ENCODE peak calls at places on chromosomes 2 and 18, in six cellular contexts. K is Ammon's horn; F is GM23248; C is stimulated activated CD4-positive, alpha-beta T cell treated with anti-CD3 and anti-CD28 coated beads, Interleukin-15, amount 100 ng/mL, for 24 hours; J is activated naive CD4-positive, alpha-beta T cell treated with anti-CD3 and anti-CD28 coated beads, Interleukin-2, amount 50 U/mL, for 72 hours; L is left ventricle myocardium inferior. Q is an unnamed sample.

GRCh38 chr2:12819098-12819465 is 102.3 kb downstream of the TRIB2 start:
- DNase-seq in C (no peak), F (peak; percentile 99), J (no peak), L (peak; percentile 60), K (no peak), Q (peak; percentile 100)

GRCh38 chr2:224836263-224836662 is 120.1 kb upstream of the CCDC195 start:
- DNase-seq in L (no peak), J (no peak), F (peak; percentile 68), K (no peak), C (no peak), Q (peak; percentile 73)

GRCh38 chr2:5389740-5390139 is 302.4 kb upstream of the SOX11 start:
- DNase-seq in L (peak; percentile 20), K (no peak), C (no peak), F (no peak), J (no peak), Q (no peak)

GRCh38 chr2:169091761-169092523 is 22.6 kb downstream of the DHRS9 start:
- DNase-seq in L (no peak), K (no peak), F (peak; percentile 64), J (no peak), C (no peak), Q (peak; percentile 84)

GRCh38 chr2:207395535-207396251 is 134.1 kb upstream of the CREB1 start:
- DNase-seq in C (no peak), J (no peak), L (no peak), F (no peak), K (no peak), Q (no peak)

GRCh38 chr2:43102366-43103092 is 123.9 kb downstream of the ZFP36L2 start:
- DNase-seq in L (peak; percentile 77), J (no peak), C (no peak), K (peak; percentile 54), F (no peak), Q (peak; percentile 28)

GRCh38 chr18:35692866-35693265 is 111.3 kb downstream of the GALNT1 start:
- DNase-seq in F (no peak), K (no peak), C (no peak), L (no peak), J (no peak), Q (no peak)

GRCh38 chr2:216554286-216554685 is 55.6 kb downstream of the RPL37A start:
- DNase-seq in F (no peak), C (no peak), K (no peak), L (no peak), J (no peak), Q (no peak)

GRCh38 chr2:2083113-2083757 is 247.8 kb downstream of the MYT1L start:
- DNase-seq in F (no peak), J (no peak), L (no peak), C (no peak), K (no peak), Q (no peak)

GRCh38 chr2:120397362-120397811 is 51.5 kb downstream of the INHBB start:
- DNase-seq in J (no peak), C (no peak), K (no peak), F (peak; percentile 63), L (no peak), Q (no peak)

GRCh38 chr2:27315122-27315521 is 6.9 kb upstream of the UCN start:
- DNase-seq in F (no peak), J (no peak), K (no peak), L (no peak), C (no peak), Q (no peak)

GRCh38 chr2:43019536-43020183 is 206.7 kb downstream of the ZFP36L2 start:
- DNase-seq in J (no peak), L (no peak), K (no peak), F (no peak), C (no peak), Q (no peak)

GRCh38 chr18:68262697-68263293 is 452.1 kb downstream of the TMX3 start:
- DNase-seq in L (no peak), J (no peak), C (no peak), F (peak; percentile 89), K (no peak), Q (peak; percentile 83)

Q was measured in fibroblast of pulmonary artery.